ENCODE peak calls at places on chromosome 1, in eight cellular contexts. X is DND-41, N is neural progenitor cell, Q is endothelial cell of umbilical vein, H is GM12878, E is fibroblast of lung, C is hepatocyte, R is GM23248. P is an unnamed sample.

GRCh38 chr1:62962794-62963776 is 179.2 kb downstream of the ATG4C start:
- DNase-seq in H (no peak), E (peak; percentile 44), N (peak; percentile 84), R (peak; percentile 44), C (peak; percentile 62), X (peak; percentile 37), Q (peak; percentile 29), P (peak; percentile 95)

GRCh38 chr1:225425211-225425786 is 2.5 kb downstream of the LBR start:
- DNase-seq in E (peak; percentile 33), R (peak; percentile 71), N (no peak), C (no peak), Q (no peak), H (no peak), X (no peak), P (no peak)

GRCh38 chr1:59673575-59674467 is 140.9 kb upstream of the HOOK1 start:
- DNase-seq in E (no peak), C (peak; percentile 17), Q (peak; percentile 6), H (no peak), R (no peak), N (no peak), X (no peak), P (peak; percentile 20)

GRCh38 chr1:44289530-44289929 is 65.5 kb downstream of the ERI3 start:
- DNase-seq in E (no peak), Q (no peak), C (no peak), N (no peak), H (no peak), X (no peak), R (no peak), P (peak; percentile 18)

GRCh38 chr1:84073266-84073665 is 70.8 kb upstream of the PRKACB start:
- DNase-seq in C (no peak), X (no peak), H (no peak), R (peak; percentile 23), E (peak; percentile 18), Q (no peak), N (no peak), P (no peak)

GRCh38 chr1:11740258-11741192 is 4.6 kb downstream of the AGTRAP start:
- DNase-seq in E (no peak), R (no peak), Q (no peak), C (no peak), H (no peak), X (peak; percentile 73), N (no peak), P (no peak)

GRCh38 chr1:106226550-106226949 is 829.9 kb upstream of the PRMT6 start:
- DNase-seq in N (no peak), E (no peak), H (no peak), X (no peak), Q (no peak), C (no peak), R (no peak), P (no peak)

GRCh38 chr1:184595609-184596008 is 159.0 kb downstream of the EDEM3 start:
- DNase-seq in N (no peak), X (no peak), R (peak; percentile 89), H (no peak), Q (no peak), C (peak; percentile 13), E (peak; percentile 59), P (no peak)

GRCh38 chr1:230694991-230695390 is 18.9 kb downstream of the AGT start:
- DNase-seq in E (no peak), H (no peak), R (no peak), X (no peak), C (no peak), Q (no peak), N (no peak), P (no peak)

GRCh38 chr1:119906927-119907652 is 10.8 kb upstream of the ADAM30 start:
- DNase-seq in H (no peak), N (no peak), C (peak; percentile 16), R (no peak), X (no peak), Q (no peak), E (no peak), P (no peak)

GRCh38 chr1:79323240-79324025 is 316.9 kb upstream of the ADGRL4 start:
- DNase-seq in R (peak; percentile 96), C (peak; percentile 34), Q (peak; percentile 62), N (no peak), X (no peak), H (no peak), E (peak; percentile 100), P (no peak)

GRCh38 chr1:240701412-240701811 is 89.5 kb upstream of the GREM2 start:
- DNase-seq in N (no peak), C (peak; percentile 18), Q (no peak), E (peak; percentile 82), X (no peak), R (peak; percentile 85), H (no peak), P (no peak)

GRCh38 chr1:175073054-175073453 is 5.4 kb downstream of the TNN start:
- DNase-seq in X (no peak), R (peak; percentile 61), H (no peak), N (no peak), C (no peak), Q (no peak), E (no peak), P (no peak)

GRCh38 chr1:212121772-212122171 is 86.2 kb downstream of the DTL start:
- DNase-seq in E (no peak), C (no peak), Q (no peak), H (no peak), X (no peak), N (no peak), R (no peak), P (no peak)

GRCh38 chr1:81010156-81010555 is 790.6 kb upstream of the ADGRL2 start:
- DNase-seq in Q (no peak), H (no peak), C (no peak), N (no peak), E (no peak), R (no peak), X (no peak), P (no peak)

GRCh38 chr1:85952460-85952859 is 204.1 kb downstream of the COL24A1 start:
- DNase-seq in R (no peak), Q (peak; percentile 1), X (no peak), N (no peak), C (no peak), H (no peak), E (peak; percentile 65), P (no peak)

DNA sequence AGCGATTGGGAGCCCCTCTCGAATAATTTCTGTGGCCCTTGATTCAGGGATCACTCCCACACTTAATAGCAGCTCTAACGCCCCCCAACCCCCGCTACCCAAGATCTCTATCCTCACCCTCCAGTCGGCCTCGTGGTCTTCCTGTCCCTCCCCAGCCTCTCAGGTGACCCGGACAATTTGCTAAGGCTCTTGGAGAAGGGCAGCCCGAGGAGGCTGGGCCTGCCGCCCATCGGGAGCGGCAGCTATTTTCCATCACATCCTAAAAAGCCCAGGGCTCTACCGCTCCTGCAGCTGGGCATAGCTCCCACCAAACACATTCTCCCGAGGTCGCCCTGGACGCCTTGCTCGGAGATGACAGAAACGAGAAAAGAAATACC is 12.0 kb upstream of the PHLDA3 start:
- DNase-seq in R (no peak), N (peak; percentile 41), H (no peak), Q (no peak), C (no peak), E (no peak), X (no peak), P (peak; percentile 52)
- TF ChIP-seq EZH2 in R (no peak), N (no peak), H (no peak), Q (no peak), C (no peak), E (no peak), X (no peak), P (no peak)

DNA sequence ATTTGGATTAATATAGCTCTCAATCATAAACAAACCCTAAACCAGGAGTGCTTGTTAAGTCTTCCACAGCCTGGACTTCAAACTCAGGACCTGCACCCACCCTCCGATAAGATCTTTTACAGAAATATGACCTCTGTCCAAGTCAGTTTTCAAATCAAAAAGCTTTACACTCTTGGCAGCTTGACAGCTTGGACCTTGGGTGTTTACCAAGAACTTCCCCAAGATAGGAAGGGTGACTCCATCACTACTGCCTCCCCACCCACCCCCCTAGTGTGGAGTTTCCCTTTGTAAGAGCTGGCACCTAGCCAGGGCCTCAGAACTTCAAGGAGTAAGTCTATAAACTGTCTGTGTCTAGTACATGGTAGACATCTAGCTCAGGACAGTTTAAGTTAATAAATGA is 9.6 kb downstream of the BCAR3 start:
- DNase-seq in X (no peak), H (no peak), N (no peak), R (peak; percentile 47), E (peak; percentile 95), Q (peak; percentile 98), C (peak; percentile 91), P (no peak)
- H3K79me2 ChIP-seq in X (no peaks in the 10 kb centered on the region), H (no peaks in the 10 kb centered on the region), N (peaks cover 16% of the 10 kb centered on the region), R (peaks cover 100% of the 10 kb centered on the region), E (peaks cover 89% of the 10 kb centered on the region), Q (peaks cover 76% of the 10 kb centered on the region), C (peaks cover 45% of the 10 kb centered on the region), P (peaks cover 15% of the 10 kb centered on the region)

DNA sequence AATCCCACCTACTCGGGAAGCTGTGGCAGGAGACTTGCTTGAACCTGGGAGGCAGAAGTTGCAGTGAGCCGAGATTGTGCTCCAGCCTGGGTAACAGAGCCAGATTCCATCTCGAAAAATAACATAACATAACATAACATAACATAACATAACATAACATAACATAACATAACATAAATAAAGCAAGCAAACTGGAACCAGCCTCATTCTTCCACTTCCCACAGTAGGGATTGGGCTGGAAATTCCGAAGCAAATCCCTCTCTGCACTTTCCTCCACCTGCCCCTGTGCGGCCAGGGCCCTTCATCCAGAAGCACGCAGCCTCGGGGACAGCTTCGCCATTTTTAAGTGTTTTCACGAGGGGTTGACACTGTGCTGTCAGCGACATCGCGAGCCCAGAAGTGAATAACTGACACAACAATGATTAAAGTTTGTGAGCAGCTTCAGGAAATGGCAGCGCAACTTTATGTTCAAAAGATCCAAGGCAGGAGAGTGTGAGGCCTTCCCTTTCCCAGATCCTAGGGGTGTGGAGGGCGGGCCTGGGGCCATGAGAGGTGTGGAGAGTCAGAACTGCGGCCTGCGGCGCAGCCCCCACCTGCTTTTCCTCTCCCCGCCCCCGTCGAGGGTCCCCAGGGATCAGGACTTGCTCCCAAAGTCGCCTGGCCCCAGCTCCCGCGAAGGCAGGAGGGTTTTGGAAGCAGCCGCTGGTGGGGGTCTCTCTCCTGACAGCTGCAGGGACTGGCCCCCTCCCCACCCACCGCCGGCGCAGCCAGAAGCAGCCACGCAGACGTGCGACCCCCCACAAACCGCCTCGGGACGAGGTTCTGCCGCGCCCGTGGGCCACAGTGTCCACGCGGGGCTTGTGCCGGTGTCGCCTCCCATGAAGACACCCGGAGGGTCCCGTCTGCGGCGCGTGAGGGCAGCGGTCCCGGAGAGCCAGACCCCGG is 656 bp upstream of the GABRD start:
- DNase-seq in C (no peak), H (no peak), Q (no peak), R (no peak), X (no peak), E (no peak), N (peak; percentile 30), P (peak; percentile 44)
- TF ChIP-seq EZH2 in C (peak; percentile 64), H (no peak), Q (no peak), R (no peak), X (no peak), E (peak; percentile 29), N (no peak), P (no peak)

DNA sequence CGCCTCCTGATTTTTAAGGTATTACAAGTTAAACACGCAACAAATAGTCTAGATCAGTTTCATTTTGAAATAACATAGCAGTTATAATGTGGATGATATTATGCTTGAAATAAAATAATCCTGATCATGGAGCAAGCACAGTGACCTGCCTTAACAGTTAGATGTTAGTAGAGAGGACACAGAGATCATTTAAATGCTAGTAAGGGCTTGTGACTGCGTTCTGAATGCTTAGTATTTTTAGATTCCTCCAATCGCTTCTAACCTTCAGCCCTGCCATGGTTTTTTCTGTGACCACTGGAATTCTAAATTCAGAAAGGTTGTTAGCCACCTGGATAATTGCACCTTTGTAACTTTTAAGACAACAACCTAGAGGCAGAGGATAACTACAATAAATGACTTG is 46.4 kb downstream of the KIF26B start:
- DNase-seq in X (no peak), R (no peak), N (no peak), H (no peak), E (no peak), C (no peak), Q (no peak), P (no peak)
- H3K79me2 ChIP-seq in X (no peaks in the 10 kb centered on the region), R (no peaks in the 10 kb centered on the region), N (no peaks in the 10 kb centered on the region), H (no peaks in the 10 kb centered on the region), E (no peaks in the 10 kb centered on the region), C (peaks cover 72% of the 10 kb centered on the region), Q (no peaks in the 10 kb centered on the region), P (no peaks in the 10 kb centered on the region)